ENCODE peak calls at places on chromosomes 3 and 15, in four cellular contexts. N, K, D and X are unnamed samples.

GRCh38 chr15:30984118-30984517 is 7.3 kb downstream of the MTMR10 start:
- DNase-seq in K (no peak), N (no peak), D (no peak), X (no peak)

GRCh38 chr15:80174017-80174746 is 21.4 kb downstream of the FAH start:
- DNase-seq in N (no peak), D (no peak), K (no peak), X (no peak)

GRCh38 chr3:149658444-149659172 is 783 bp upstream of the WWTR1 start:
- DNase-seq in N (no peak), D (no peak), K (no peak), X (peak)

GRCh38 chr3:129021140-129021551 is 20.0 kb downstream of the EFCC1 start:
- DNase-seq in D (peak), N (no peak), K (no peak), X (no peak)

GRCh38 chr3:10682692-10683091 is 133.3 kb upstream of the SLC6A11 start:
- DNase-seq in D (peak), K (no peak), N (no peak), X (no peak)

GRCh38 chr15:97598353-97598798 is 362.1 kb upstream of the ARRDC4 start:
- DNase-seq in D (no peak), N (no peak), K (no peak), X (no peak)

GRCh38 chr3:107772016-107772415 is 249.3 kb downstream of the BBX start:
- DNase-seq in D (no peak), N (no peak), K (no peak), X (no peak)

GRCh38 chr15:98599911-98600685 is 48.2 kb upstream of the IGF1R start:
- DNase-seq in D (no peak), K (no peak), N (peak), X (no peak)

GRCh38 chr3:19226516-19226915 is 78.2 kb downstream of the KCNH8 start:
- DNase-seq in D (no peak), N (no peak), K (no peak), X (no peak)

GRCh38 chr3:131083190-131083863 is 56.6 kb downstream of the NEK11 start:
- DNase-seq in D (no peak), K (no peak), N (no peak), X (no peak)

GRCh38 chr3:133663569-133664313 is 2.0 kb upstream of the TOPBP1 start:
- DNase-seq in D (peak), N (no peak), K (peak), X (peak)

GRCh38 chr3:196193738-196194541 is 17.3 kb downstream of the ZDHHC19 start:
- DNase-seq in K (peak), D (no peak), N (no peak), X (no peak)

GRCh38 chr3:50806806-50807205 is 132.1 kb downstream of the DOCK3 start:
- DNase-seq in D (no peak), K (no peak), N (no peak), X (no peak)

GRCh38 chr3:6737223-6737994 is 123.5 kb upstream of the GRM7 start:
- DNase-seq in N (no peak), D (no peak), K (no peak), X (no peak)

GRCh38 chr3:50572158-50572557 is 2.8 kb downstream of the HEMK1 start:
- DNase-seq in N (no peak), K (peak), D (peak), X (peak)

GRCh38 chr3:31250116-31250813 is 282.5 kb upstream of the STT3B start:
- DNase-seq in K (no peak), D (no peak), N (no peak), X (no peak)

GRCh38 chr3:5888845-5889244 is 701.3 kb downstream of the EDEM1 start:
- DNase-seq in D (no peak), N (no peak), K (no peak), X (no peak)

GRCh38 chr15:60469893-60470641 is 8.9 kb downstream of the ICE2 start:
- DNase-seq in K (no peak), D (peak), N (no peak), X (no peak)

GRCh38 chr15:48924528-48925393 is 39.0 kb downstream of the SHC4 start:
- DNase-seq in N (no peak), K (no peak), D (no peak), X (no peak)

GRCh38 chr3:159724627-159725026 is 264.0 kb upstream of the IL12A start:
- DNase-seq in D (no peak), N (no peak), K (no peak), X (no peak)

GRCh38 chr3:126134219-126134975 is 46.0 kb downstream of the ALDH1L1 start:
- DNase-seq in K (peak), N (no peak), D (peak), X (peak)

GRCh38 chr3:31399270-31399669 is 133.5 kb upstream of the STT3B start:
- DNase-seq in K (no peak), N (no peak), D (no peak), X (no peak)

GRCh38 chr3:98778383-98778782 is 15.2 kb downstream of the ST3GAL6 start:
- DNase-seq in D (no peak), K (no peak), N (no peak), X (no peak)

GRCh38 chr3:147655236-147655635 is 246.1 kb downstream of the ZIC1 start:
- DNase-seq in N (no peak), D (no peak), K (no peak), X (no peak)

GRCh38 chr3:172646439-172647015 is 64.3 kb downstream of the NCEH1 start:
- DNase-seq in K (no peak), N (no peak), D (no peak), X (peak)

GRCh38 chr3:106792716-106793115 is 584.5 kb upstream of the CCDC54 start:
- DNase-seq in N (no peak), D (no peak), K (no peak), X (no peak)

GRCh38 chr3:47661121-47661752 is 82.6 kb upstream of the CSPG5 start:
- DNase-seq in D (no peak), K (peak), N (no peak), X (no peak)

GRCh38 chr3:156987946-156988345 is 161.8 kb downstream of the LEKR1 start:
- DNase-seq in K (no peak), N (no peak), D (no peak), X (no peak)

GRCh38 chr3:182292586-182292985 is 500.7 kb upstream of the ATP11B start:
- DNase-seq in D (no peak), K (no peak), N (no peak), X (no peak)

GRCh38 chr15:79494963-79495362 is 62.8 kb downstream of the MINAR1 start:
- DNase-seq in K (no peak), N (no peak), D (no peak), X (no peak)

GRCh38 chr3:112531358-112531781 is 30.4 kb downstream of the ATG3 start:
- DNase-seq in K (peak), D (peak), N (no peak), X (no peak)

GRCh38 chr3:69091389-69092029 is 6.8 kb downstream of the ARL6IP5 start:
- DNase-seq in D (no peak), N (no peak), K (no peak), X (no peak)

GRCh38 chr3:106085998-106086397 is 217.2 kb upstream of the CBLB start:
- DNase-seq in D (no peak), K (no peak), N (no peak), X (no peak)

GRCh38 chr3:28077566-28077965 is 163.9 kb upstream of the CMC1 start:
- DNase-seq in K (no peak), N (no peak), D (peak), X (peak)

GRCh38 chr3:4233488-4233887 is 69.7 kb upstream of the SETMAR start:
- DNase-seq in K (no peak), N (no peak), D (no peak), X (no peak)

GRCh38 chr3:152524198-152525140 is 255.7 kb downstream of the MBNL1 start:
- DNase-seq in D (peak), N (no peak), K (peak), X (peak)

GRCh38 chr15:64460737-64461576 is 579 bp downstream of the ZNF609 start:
- DNase-seq in K (peak), N (no peak), D (peak), X (peak)

GRCh38 chr3:123700791-123701712 is 116.2 kb upstream of the HACD2 start:
- DNase-seq in K (no peak), D (no peak), N (no peak), X (no peak)

GRCh38 chr3:142224482-142225072 is 808 bp downstream of the GK5 start:
- DNase-seq in N (no peak), D (no peak), K (no peak), X (no peak)

GRCh38 chr3:136882575-136882974 is 20.6 kb downstream of the NCK1 start:
- DNase-seq in D (no peak), K (peak), N (no peak), X (no peak)

GRCh38 chr3:136885357-136886213 is 23.6 kb downstream of the NCK1 start:
- DNase-seq in D (no peak), N (no peak), K (no peak), X (no peak)

GRCh38 chr3:136889947-136890346 is 27.9 kb downstream of the NCK1 start:
- DNase-seq in D (no peak), K (no peak), N (no peak), X (no peak)

DNA sequence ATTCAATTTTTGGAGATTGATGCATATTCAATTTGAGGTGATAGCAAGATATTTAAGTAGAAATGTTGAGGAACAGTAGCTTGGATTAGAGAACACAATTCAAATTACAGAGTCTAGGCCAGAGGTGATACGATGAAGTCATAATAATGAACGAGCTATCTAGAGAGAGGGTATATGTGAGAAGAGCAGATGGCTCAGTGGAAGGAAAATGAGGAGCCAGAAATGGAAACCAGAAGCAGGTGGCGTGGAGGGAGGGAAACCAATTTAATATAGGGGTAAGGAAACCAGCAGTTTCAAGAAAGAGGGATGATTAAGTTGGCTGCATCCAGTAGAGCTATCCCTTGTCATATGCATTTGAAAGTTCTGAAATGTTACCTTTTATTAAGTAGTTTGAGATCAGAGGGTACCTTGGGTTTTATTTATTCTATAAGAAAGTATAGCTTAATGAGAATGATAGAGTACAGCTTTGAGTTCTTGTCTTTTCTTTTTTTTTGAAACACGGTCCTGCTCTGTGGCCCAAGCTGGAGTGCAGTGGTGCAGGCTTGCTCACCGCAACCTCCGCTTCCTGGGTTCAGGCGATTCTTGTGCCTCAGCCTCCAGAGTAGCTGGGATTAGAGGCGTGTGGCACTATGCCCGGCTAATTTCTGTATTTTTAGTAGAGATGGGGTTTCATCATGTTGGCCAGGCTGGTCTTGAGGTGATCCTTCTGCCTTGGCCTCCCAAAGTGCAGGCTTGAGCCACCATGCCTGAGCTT is 22.1 kb downstream of the NCK1 start:
- DNase-seq in K (no peak), D (no peak), N (no peak), X (no peak)
- TF ChIP-seq FOXK2 in K (no peak), D (no peak), N (no peak), X (no peak)

GRCh38 chr3:23221136-23221535 is 18.0 kb downstream of the UBE2E2 start:
- DNase-seq in K (no peak), N (no peak), D (no peak), X (no peak)

GRCh38 chr3:23213813-23214212 is 10.7 kb downstream of the UBE2E2 start:
- DNase-seq in D (no peak), N (no peak), K (no peak), X (no peak)

GRCh38 chr3:23219552-23219951 is 16.4 kb downstream of the UBE2E2 start:
- DNase-seq in K (no peak), D (no peak), N (no peak), X (no peak)

GRCh38 chr3:23217872-23218554 is 14.9 kb downstream of the UBE2E2 start:
- DNase-seq in N (no peak), D (no peak), K (no peak), X (no peak)

GRCh38 chr3:23219117-23219516 is 16.0 kb downstream of the UBE2E2 start:
- DNase-seq in D (no peak), N (no peak), K (no peak), X (no peak)
- TF ChIP-seq TARDBP in D (no peak), N (no peak), K (no peak), X (no peak)

GRCh38 chr15:35998637-35999036 is 452.7 kb upstream of the DPH6 start:
- DNase-seq in D (no peak), K (no peak), N (no peak), X (no peak)
- TF ChIP-seq FOXK2 in D (no peak), K (no peak), N (no peak), X (no peak)

GRCh38 chr3:72891053-72891855 is 3.4 kb downstream of the GXYLT2 start:
- DNase-seq in D (peak), N (no peak), K (peak), X (no peak)
- TF ChIP-seq TARDBP in D (no peak), N (no peak), K (no peak), X (no peak)

GRCh38 chr15:70259030-70259424 is 161.3 kb upstream of the TLE3 start:
- DNase-seq in N (no peak), D (no peak), K (peak), X (no peak)
- TF ChIP-seq FOXK2 in N (no peak), D (no peak), K (no peak), X (no peak)

GRCh38 chr3:171339606-171340005 is 120.6 kb downstream of the TNIK start:
- DNase-seq in N (no peak), D (no peak), K (no peak), X (no peak)
- TF ChIP-seq TARDBP in N (no peak), D (no peak), K (no peak), X (no peak)

DNA sequence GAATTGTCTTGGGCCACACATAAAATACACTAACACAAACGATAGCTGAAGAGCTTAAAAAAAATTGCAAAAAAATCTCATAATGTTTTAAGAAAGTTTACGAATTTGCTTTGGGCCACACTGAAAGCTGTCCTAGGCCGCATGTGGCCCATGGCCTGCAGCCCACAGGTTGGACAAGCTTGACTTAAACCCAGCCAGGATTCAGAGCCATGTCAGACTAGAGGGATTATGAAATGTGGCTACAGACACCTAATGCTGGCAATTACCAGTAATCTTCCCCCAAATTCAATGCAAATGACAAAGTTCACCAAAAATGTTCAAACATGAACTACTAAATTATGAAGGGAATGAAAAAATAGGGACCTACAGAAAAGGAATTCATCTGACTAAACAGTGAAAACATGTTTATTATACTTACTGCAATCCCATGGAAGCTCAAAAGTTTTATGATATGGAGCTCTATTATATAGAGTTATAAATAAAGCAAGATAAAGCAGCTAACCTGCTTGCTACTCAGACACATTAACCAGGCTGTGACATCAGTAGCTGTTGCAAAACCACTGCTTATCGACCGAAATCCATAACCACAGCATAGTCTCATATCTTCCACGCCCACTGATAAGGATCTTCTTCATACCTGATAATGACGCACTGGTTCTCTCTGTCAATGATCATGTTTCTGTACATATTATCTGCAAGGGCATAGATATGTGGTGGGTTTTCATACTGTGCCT is 49.2 kb downstream of the LDHAL6B start:
- DNase-seq in K (no peak), N (no peak), D (peak), X (no peak)
- TF ChIP-seq FOXK2 in K (no peak), N (no peak), D (no peak), X (no peak)